ENCODE peak calls at places on chromosomes 3 and 15, in seven cellular contexts. One of them, this sample, is unnamed.

GRCh38 chr3:169458752-169459151 is 204.8 kb downstream of the MECOM start:
- DNase-seq in thoracic aorta: no peak
- DNase-seq in colonic mucosa: no peak
- DNase-seq in neuronal stem cell: no peak
- DNase-seq in SJCRH30: no peak
- DNase-seq in gastrocnemius medialis: no peak
- DNase-seq in T-helper 17 cell: no peak
- DNase-seq in this sample: no peak

GRCh38 chr3:122415104-122415744 is 638 bp downstream of the WDR5B start:
- DNase-seq in colonic mucosa: peak; percentile 55
- DNase-seq in neuronal stem cell: no peak
- DNase-seq in T-helper 17 cell: peak; percentile 34
- DNase-seq in gastrocnemius medialis: peak; percentile 69
- DNase-seq in SJCRH30: peak; percentile 64
- DNase-seq in thoracic aorta: no peak
- DNase-seq in this sample: peak; percentile 48

GRCh38 chr15:85587707-85588441 is 206.9 kb downstream of the KLHL25 start:
- DNase-seq in SJCRH30: no peak
- DNase-seq in T-helper 17 cell: no peak
- DNase-seq in colonic mucosa: no peak
- DNase-seq in thoracic aorta: no peak
- DNase-seq in gastrocnemius medialis: no peak
- DNase-seq in neuronal stem cell: no peak
- DNase-seq in this sample: no peak

GRCh38 chr3:197811343-197811742 is 20.3 kb downstream of the LRCH3 start:
- DNase-seq in colonic mucosa: no peak
- DNase-seq in T-helper 17 cell: no peak
- DNase-seq in neuronal stem cell: no peak
- DNase-seq in SJCRH30: peak; percentile 23
- DNase-seq in gastrocnemius medialis: peak; percentile 46
- DNase-seq in thoracic aorta: peak; percentile 44
- DNase-seq in this sample: no peak

GRCh38 chr15:71807691-71808091 is 2.7 kb upstream of the NR2E3 start:
- DNase-seq in T-helper 17 cell: no peak
- DNase-seq in colonic mucosa: no peak
- DNase-seq in thoracic aorta: no peak
- DNase-seq in gastrocnemius medialis: no peak
- DNase-seq in neuronal stem cell: no peak
- DNase-seq in SJCRH30: peak; percentile 74
- DNase-seq in this sample: no peak

GRCh38 chr15:80988148-80988796 is 1.3 kb downstream of the MESD start:
- DNase-seq in SJCRH30: no peak
- DNase-seq in T-helper 17 cell: no peak
- DNase-seq in neuronal stem cell: no peak
- DNase-seq in gastrocnemius medialis: no peak
- DNase-seq in colonic mucosa: no peak
- DNase-seq in thoracic aorta: no peak
- DNase-seq in this sample: no peak

GRCh38 chr3:127820871-127821853 is 1.2 kb downstream of the MGLL start:
- DNase-seq in neuronal stem cell: no peak
- DNase-seq in SJCRH30: peak; percentile 40
- DNase-seq in gastrocnemius medialis: no peak
- DNase-seq in thoracic aorta: no peak
- DNase-seq in T-helper 17 cell: no peak
- DNase-seq in colonic mucosa: peak; percentile 83
- DNase-seq in this sample: no peak

GRCh38 chr3:127486337-127486944 is 104.1 kb downstream of the TPRA1 start:
- DNase-seq in thoracic aorta: no peak
- DNase-seq in gastrocnemius medialis: no peak
- DNase-seq in SJCRH30: peak; percentile 13
- DNase-seq in T-helper 17 cell: no peak
- DNase-seq in neuronal stem cell: no peak
- DNase-seq in colonic mucosa: no peak
- DNase-seq in this sample: no peak

GRCh38 chr3:7684193-7684592 is 817.4 kb upstream of the LMCD1 start:
- DNase-seq in gastrocnemius medialis: no peak
- DNase-seq in neuronal stem cell: no peak
- DNase-seq in T-helper 17 cell: no peak
- DNase-seq in thoracic aorta: no peak
- DNase-seq in SJCRH30: no peak
- DNase-seq in colonic mucosa: no peak
- DNase-seq in this sample: no peak

GRCh38 chr3:110815008-110815583 is 256.5 kb upstream of the NECTIN3 start:
- DNase-seq in thoracic aorta: no peak
- DNase-seq in gastrocnemius medialis: no peak
- DNase-seq in neuronal stem cell: no peak
- DNase-seq in T-helper 17 cell: no peak
- DNase-seq in SJCRH30: peak; percentile 73
- DNase-seq in colonic mucosa: no peak
- DNase-seq in this sample: no peak

GRCh38 chr3:43373588-43373935 is 87.2 kb downstream of the SNRK start:
- DNase-seq in gastrocnemius medialis: no peak
- DNase-seq in neuronal stem cell: no peak
- DNase-seq in colonic mucosa: no peak
- DNase-seq in SJCRH30: no peak
- DNase-seq in T-helper 17 cell: no peak
- DNase-seq in thoracic aorta: no peak
- DNase-seq in this sample: no peak

GRCh38 chr3:31613131-31613626 is 80.5 kb downstream of the STT3B start:
- DNase-seq in T-helper 17 cell: no peak
- DNase-seq in colonic mucosa: no peak
- DNase-seq in neuronal stem cell: no peak
- DNase-seq in SJCRH30: no peak
- DNase-seq in gastrocnemius medialis: no peak
- DNase-seq in thoracic aorta: no peak
- DNase-seq in this sample: no peak

GRCh38 chr3:62134061-62134496 is 239.3 kb downstream of the FEZF2 start:
- DNase-seq in colonic mucosa: peak; percentile 78
- DNase-seq in neuronal stem cell: no peak
- DNase-seq in SJCRH30: peak; percentile 77
- DNase-seq in thoracic aorta: no peak
- DNase-seq in T-helper 17 cell: no peak
- DNase-seq in gastrocnemius medialis: peak; percentile 83
- DNase-seq in this sample: no peak

GRCh38 chr15:63200464-63201242 is 11.2 kb downstream of the RAB8B start:
- DNase-seq in T-helper 17 cell: no peak
- DNase-seq in thoracic aorta: no peak
- DNase-seq in SJCRH30: no peak
- DNase-seq in gastrocnemius medialis: no peak
- DNase-seq in colonic mucosa: no peak
- DNase-seq in neuronal stem cell: no peak
- DNase-seq in this sample: no peak

GRCh38 chr15:35958021-35958420 is 412.1 kb upstream of the DPH6 start:
- DNase-seq in thoracic aorta: no peak
- DNase-seq in gastrocnemius medialis: no peak
- DNase-seq in neuronal stem cell: no peak
- DNase-seq in T-helper 17 cell: no peak
- DNase-seq in SJCRH30: no peak
- DNase-seq in colonic mucosa: no peak
- DNase-seq in this sample: no peak

GRCh38 chr15:50106438-50106837 is 12.6 kb downstream of the ATP8B4 start:
- DNase-seq in colonic mucosa: no peak
- DNase-seq in thoracic aorta: no peak
- DNase-seq in T-helper 17 cell: no peak
- DNase-seq in neuronal stem cell: no peak
- DNase-seq in gastrocnemius medialis: no peak
- DNase-seq in SJCRH30: no peak
- DNase-seq in this sample: no peak

GRCh38 chr3:186128158-186128557 is 19.3 kb upstream of the ETV5 start:
- DNase-seq in thoracic aorta: no peak
- DNase-seq in SJCRH30: no peak
- DNase-seq in gastrocnemius medialis: no peak
- DNase-seq in colonic mucosa: no peak
- DNase-seq in T-helper 17 cell: no peak
- DNase-seq in neuronal stem cell: no peak
- DNase-seq in this sample: no peak

GRCh38 chr3:184099806-184100686 is 3.2 kb downstream of the HTR3E start:
- DNase-seq in SJCRH30: peak; percentile 65
- DNase-seq in gastrocnemius medialis: no peak
- DNase-seq in neuronal stem cell: no peak
- DNase-seq in thoracic aorta: no peak
- DNase-seq in colonic mucosa: no peak
- DNase-seq in T-helper 17 cell: no peak
- DNase-seq in this sample: no peak

GRCh38 chr3:14425574-14426304 is 23.3 kb downstream of the SLC6A6 start:
- DNase-seq in gastrocnemius medialis: no peak
- DNase-seq in SJCRH30: no peak
- DNase-seq in colonic mucosa: no peak
- DNase-seq in neuronal stem cell: no peak
- DNase-seq in thoracic aorta: no peak
- DNase-seq in T-helper 17 cell: no peak
- DNase-seq in this sample: peak; percentile 16

GRCh38 chr3:10950476-10951294 is 41.9 kb upstream of the SLC6A1 start:
- DNase-seq in SJCRH30: peak; percentile 72
- DNase-seq in neuronal stem cell: no peak
- DNase-seq in T-helper 17 cell: no peak
- DNase-seq in colonic mucosa: no peak
- DNase-seq in thoracic aorta: no peak
- DNase-seq in gastrocnemius medialis: no peak
- DNase-seq in this sample: no peak

GRCh38 chr3:17023006-17023664 is 138.4 kb downstream of the PLCL2 start:
- DNase-seq in gastrocnemius medialis: no peak
- DNase-seq in colonic mucosa: no peak
- DNase-seq in T-helper 17 cell: peak; percentile 14
- DNase-seq in neuronal stem cell: no peak
- DNase-seq in thoracic aorta: no peak
- DNase-seq in SJCRH30: no peak
- DNase-seq in this sample: peak; percentile 5

GRCh38 chr3:50612234-50612972 is 829 bp upstream of the CISH start:
- DNase-seq in neuronal stem cell: no peak
- DNase-seq in gastrocnemius medialis: no peak
- DNase-seq in SJCRH30: peak; percentile 28
- DNase-seq in colonic mucosa: no peak
- DNase-seq in T-helper 17 cell: no peak
- DNase-seq in thoracic aorta: no peak
- DNase-seq in this sample: peak; percentile 36

GRCh38 chr3:139830817-139831216 is 104.2 kb upstream of the CLSTN2 start:
- DNase-seq in thoracic aorta: no peak
- DNase-seq in colonic mucosa: no peak
- DNase-seq in neuronal stem cell: peak; percentile 20
- DNase-seq in SJCRH30: peak; percentile 90
- DNase-seq in gastrocnemius medialis: peak; percentile 28
- DNase-seq in T-helper 17 cell: no peak
- DNase-seq in this sample: no peak

GRCh38 chr3:191217331-191217730 is 18.3 kb downstream of the OSTN start:
- DNase-seq in SJCRH30: no peak
- DNase-seq in neuronal stem cell: no peak
- DNase-seq in gastrocnemius medialis: no peak
- DNase-seq in thoracic aorta: no peak
- DNase-seq in colonic mucosa: no peak
- DNase-seq in T-helper 17 cell: no peak
- DNase-seq in this sample: no peak

GRCh38 chr3:29690954-29691353 is 410.1 kb downstream of the RBMS3 start:
- DNase-seq in T-helper 17 cell: no peak
- DNase-seq in SJCRH30: no peak
- DNase-seq in gastrocnemius medialis: no peak
- DNase-seq in colonic mucosa: no peak
- DNase-seq in neuronal stem cell: no peak
- DNase-seq in thoracic aorta: no peak
- DNase-seq in this sample: no peak

GRCh38 chr3:24086597-24087369 is 141.7 kb downstream of the NR1D2 start:
- DNase-seq in colonic mucosa: no peak
- DNase-seq in SJCRH30: peak; percentile 33
- DNase-seq in T-helper 17 cell: no peak
- DNase-seq in gastrocnemius medialis: no peak
- DNase-seq in neuronal stem cell: peak; percentile 48
- DNase-seq in thoracic aorta: no peak
- DNase-seq in this sample: no peak

GRCh38 chr3:189563841-189564563 is 67.2 kb upstream of the TP63 start:
- DNase-seq in T-helper 17 cell: no peak
- DNase-seq in colonic mucosa: no peak
- DNase-seq in gastrocnemius medialis: no peak
- DNase-seq in SJCRH30: peak; percentile 65
- DNase-seq in neuronal stem cell: no peak
- DNase-seq in thoracic aorta: no peak
- DNase-seq in this sample: no peak

GRCh38 chr3:104279617-104280016 is 1087.1 kb upstream of the ALCAM start:
- DNase-seq in gastrocnemius medialis: no peak
- DNase-seq in T-helper 17 cell: no peak
- DNase-seq in colonic mucosa: no peak
- DNase-seq in neuronal stem cell: no peak
- DNase-seq in thoracic aorta: no peak
- DNase-seq in SJCRH30: no peak
- DNase-seq in this sample: no peak
- H3K9me3 ChIP-seq in gastrocnemius medialis: no peaks in the 10 kb centered on the region
- H3K9me3 ChIP-seq in T-helper 17 cell: no peaks in the 10 kb centered on the region
- H3K9me3 ChIP-seq in colonic mucosa: no peaks in the 10 kb centered on the region
- H3K9me3 ChIP-seq in neuronal stem cell: peaks cover 5% of the 10 kb centered on the region
- H3K9me3 ChIP-seq in thoracic aorta: peaks cover 12% of the 10 kb centered on the region
- H3K9me3 ChIP-seq in SJCRH30: no peaks in the 10 kb centered on the region
- H3K9me3 ChIP-seq in this sample: no peaks in the 10 kb centered on the region

GRCh38 chr3:57673158-57673557 is 19.7 kb downstream of the DENND6A start:
- DNase-seq in SJCRH30: no peak
- DNase-seq in colonic mucosa: no peak
- DNase-seq in gastrocnemius medialis: no peak
- DNase-seq in thoracic aorta: no peak
- DNase-seq in T-helper 17 cell: no peak
- DNase-seq in neuronal stem cell: no peak
- DNase-seq in this sample: no peak

GRCh38 chr3:57670543-57670942 is 22.3 kb downstream of the DENND6A start:
- DNase-seq in colonic mucosa: no peak
- DNase-seq in neuronal stem cell: no peak
- DNase-seq in thoracic aorta: no peak
- DNase-seq in gastrocnemius medialis: no peak
- DNase-seq in T-helper 17 cell: no peak
- DNase-seq in SJCRH30: no peak
- DNase-seq in this sample: no peak

GRCh38 chr3:57680046-57680445 is 12.8 kb downstream of the DENND6A start:
- DNase-seq in neuronal stem cell: no peak
- DNase-seq in colonic mucosa: no peak
- DNase-seq in SJCRH30: no peak
- DNase-seq in thoracic aorta: no peak
- DNase-seq in gastrocnemius medialis: no peak
- DNase-seq in T-helper 17 cell: no peak
- DNase-seq in this sample: no peak

GRCh38 chr3:57675530-57675929 is 17.3 kb downstream of the DENND6A start:
- DNase-seq in SJCRH30: no peak
- DNase-seq in gastrocnemius medialis: no peak
- DNase-seq in neuronal stem cell: no peak
- DNase-seq in colonic mucosa: no peak
- DNase-seq in thoracic aorta: no peak
- DNase-seq in T-helper 17 cell: no peak
- DNase-seq in this sample: no peak
- H3K9me3 ChIP-seq in SJCRH30: no peaks in the 10 kb centered on the region
- H3K9me3 ChIP-seq in gastrocnemius medialis: no peaks in the 10 kb centered on the region
- H3K9me3 ChIP-seq in neuronal stem cell: no peaks in the 10 kb centered on the region
- H3K9me3 ChIP-seq in colonic mucosa: no peaks in the 10 kb centered on the region
- H3K9me3 ChIP-seq in thoracic aorta: no peaks in the 10 kb centered on the region
- H3K9me3 ChIP-seq in T-helper 17 cell: no peaks in the 10 kb centered on the region
- H3K9me3 ChIP-seq in this sample: no peaks in the 10 kb centered on the region

GRCh38 chr3:119352863-119353527 is 58.8 kb downstream of the ARHGAP31 start:
- DNase-seq in SJCRH30: peak; percentile 44
- DNase-seq in gastrocnemius medialis: no peak
- DNase-seq in neuronal stem cell: no peak
- DNase-seq in thoracic aorta: no peak
- DNase-seq in T-helper 17 cell: no peak
- DNase-seq in colonic mucosa: no peak
- DNase-seq in this sample: no peak
- H3K9me3 ChIP-seq in SJCRH30: no peaks in the 10 kb centered on the region
- H3K9me3 ChIP-seq in gastrocnemius medialis: no peaks in the 10 kb centered on the region
- H3K9me3 ChIP-seq in neuronal stem cell: no peaks in the 10 kb centered on the region
- H3K9me3 ChIP-seq in thoracic aorta: no peaks in the 10 kb centered on the region
- H3K9me3 ChIP-seq in T-helper 17 cell: no peaks in the 10 kb centered on the region
- H3K9me3 ChIP-seq in colonic mucosa: no peaks in the 10 kb centered on the region
- H3K9me3 ChIP-seq in this sample: no peaks in the 10 kb centered on the region

GRCh38 chr15:67823371-67824156 is 1.7 kb upstream of the SKOR1 start:
- DNase-seq in thoracic aorta: no peak
- DNase-seq in colonic mucosa: no peak
- DNase-seq in gastrocnemius medialis: no peak
- DNase-seq in SJCRH30: peak; percentile 75
- DNase-seq in neuronal stem cell: no peak
- DNase-seq in T-helper 17 cell: no peak
- DNase-seq in this sample: peak; percentile 37
- H3K9me3 ChIP-seq in thoracic aorta: no peaks in the 10 kb centered on the region
- H3K9me3 ChIP-seq in colonic mucosa: no peaks in the 10 kb centered on the region
- H3K9me3 ChIP-seq in gastrocnemius medialis: no peaks in the 10 kb centered on the region
- H3K9me3 ChIP-seq in SJCRH30: no peaks in the 10 kb centered on the region
- H3K9me3 ChIP-seq in neuronal stem cell: peaks cover 11% of the 10 kb centered on the region
- H3K9me3 ChIP-seq in T-helper 17 cell: no peaks in the 10 kb centered on the region
- H3K9me3 ChIP-seq in this sample: no peaks in the 10 kb centered on the region